ENCODE peak calls at places on chromosome 7, in eight cellular contexts. Y is GM23338, I is K562, S is HCT116, P is endothelial cell of umbilical vein, K is GM12878, R is H1, D is HepG2. C is an unnamed sample.

GRCh38 chr7:44981035-44981706 is 2.4 kb upstream of the MYO1G start:
- DNase-seq in Y (peak), I (no peak), S (no peak), P (no peak), K (no peak), R (no peak), D (no peak), C (no peak)

GRCh38 chr7:98216941-98217622 is 5.8 kb downstream of the BHLHA15 start:
- DNase-seq in Y (no peak), I (no peak), S (no peak), P (no peak), K (no peak), R (no peak), D (no peak), C (no peak)

GRCh38 chr7:133775201-133775600 is 351.9 kb upstream of the LRGUK start:
- DNase-seq in Y (no peak), I (no peak), S (no peak), P (no peak), K (no peak), R (no peak), D (no peak), C (no peak)

GRCh38 chr7:7956531-7957221 is 11.9 kb upstream of the GLCCI1 start:
- DNase-seq in Y (no peak), I (no peak), S (no peak), P (peak), K (no peak), R (no peak), D (no peak), C (no peak)

GRCh38 chr7:41039386-41040315 is 663.2 kb downstream of the INHBA start:
- DNase-seq in Y (no peak), I (no peak), S (no peak), P (no peak), K (no peak), R (peak), D (no peak), C (no peak)

GRCh38 chr7:157538321-157538720 is 201.5 kb downstream of the DNAJB6 start:
- DNase-seq in Y (no peak), I (no peak), S (no peak), P (no peak), K (no peak), R (no peak), D (no peak), C (no peak)

GRCh38 chr7:105521027-105521730 is 892 bp downstream of the PUS7 start:
- DNase-seq in Y (peak), I (peak), S (no peak), P (peak), K (no peak), R (peak), D (peak), C (no peak)

GRCh38 chr7:157806711-157807110 is 469.9 kb downstream of the DNAJB6 start:
- DNase-seq in Y (no peak), I (no peak), S (no peak), P (no peak), K (no peak), R (no peak), D (no peak), C (no peak)

GRCh38 chr7:4866528-4867496 is 5.0 kb upstream of the PAPOLB start:
- DNase-seq in Y (no peak), I (no peak), S (no peak), P (no peak), K (no peak), R (no peak), D (no peak), C (no peak)

GRCh38 chr7:83996879-83997278 is 197.7 kb downstream of the SEMA3A start:
- DNase-seq in Y (no peak), I (no peak), S (no peak), P (no peak), K (no peak), R (no peak), D (no peak), C (no peak)

GRCh38 chr7:149257146-149257545 is 4.8 kb upstream of the ZNF783 start:
- DNase-seq in Y (no peak), I (no peak), S (no peak), P (no peak), K (no peak), R (no peak), D (no peak), C (no peak)

GRCh38 chr7:130369110-130369711 is 11.1 kb upstream of the CPA1 start:
- DNase-seq in Y (no peak), I (no peak), S (no peak), P (peak), K (no peak), R (no peak), D (peak), C (no peak)

GRCh38 chr7:7176421-7177043 is 5.8 kb upstream of the C1GALT1 start:
- DNase-seq in Y (peak), I (peak), S (peak), P (peak), K (no peak), R (no peak), D (peak), C (no peak)

GRCh38 chr7:65307651-65308299 is 65.9 kb upstream of the ZNF92 start:
- DNase-seq in Y (peak), I (peak), S (peak), P (peak), K (peak), R (peak), D (peak), C (peak)

GRCh38 chr7:148084138-148084537 is 506.4 kb upstream of the C7orf33 start:
- DNase-seq in Y (peak), I (peak), S (peak), P (no peak), K (no peak), R (no peak), D (peak), C (peak)

GRCh38 chr7:117401293-117402002 is 25.8 kb downstream of the ASZ1 start:
- DNase-seq in Y (peak), I (peak), S (no peak), P (no peak), K (no peak), R (no peak), D (peak), C (no peak)

GRCh38 chr7:66967029-66967428 is 28.4 kb downstream of the SBDS start:
- DNase-seq in Y (peak), I (no peak), S (no peak), P (no peak), K (no peak), R (no peak), D (no peak), C (no peak)

GRCh38 chr7:101066141-101066857 is 19.0 kb upstream of the TRIM56 start:
- DNase-seq in Y (peak), I (no peak), S (no peak), P (no peak), K (no peak), R (no peak), D (no peak), C (no peak)

GRCh38 chr7:44377681-44378421 is 52.5 kb upstream of the CAMK2B start:
- DNase-seq in Y (no peak), I (no peak), S (no peak), P (no peak), K (peak), R (peak), D (no peak), C (no peak)

GRCh38 chr7:104857458-104858425 is 156.3 kb upstream of the KMT2E start:
- DNase-seq in Y (no peak), I (no peak), S (no peak), P (no peak), K (no peak), R (no peak), D (no peak), C (peak)

GRCh38 chr7:25311346-25311745 is 83.1 kb upstream of the NPVF start:
- DNase-seq in Y (no peak), I (no peak), S (no peak), P (no peak), K (no peak), R (no peak), D (no peak), C (no peak)

GRCh38 chr7:130894146-130895005 is 160.4 kb upstream of the KLF14 start:
- DNase-seq in Y (no peak), I (peak), S (peak), P (peak), K (no peak), R (no peak), D (peak), C (no peak)

GRCh38 chr7:95276114-95276513 is 48.2 kb downstream of the PON1 start:
- DNase-seq in Y (no peak), I (no peak), S (no peak), P (no peak), K (no peak), R (no peak), D (no peak), C (no peak)

GRCh38 chr7:32034052-32034451 is 36.2 kb downstream of the PDE1C start:
- DNase-seq in Y (peak), I (no peak), S (no peak), P (no peak), K (no peak), R (no peak), D (no peak), C (no peak)

GRCh38 chr7:44911911-44912310 is 26.6 kb upstream of the PURB start:
- DNase-seq in Y (no peak), I (peak), S (no peak), P (no peak), K (no peak), R (no peak), D (no peak), C (no peak)

GRCh38 chr7:25179325-25179724 is 49.0 kb downstream of the NPVF start:
- DNase-seq in Y (no peak), I (peak), S (no peak), P (no peak), K (no peak), R (no peak), D (no peak), C (no peak)

GRCh38 chr7:28408974-28409715 is 3.2 kb upstream of the CREB5 start:
- DNase-seq in Y (peak), I (peak), S (peak), P (peak), K (no peak), R (peak), D (peak), C (peak)
- TF ChIP-seq EZH2 in Y (peak), I (no peak), S (no peak), P (no peak), K (no peak), R (no peak), D (peak), C (peak)

GRCh38 chr7:18535811-18536413 is 40.4 kb downstream of the HDAC9 start:
- DNase-seq in Y (peak), I (no peak), S (no peak), P (no peak), K (no peak), R (no peak), D (no peak), C (no peak)
- H3K27ac ChIP-seq in Y (peak), I (no peak), S (no peak), P (no peak), K (no peak), R (no peak), D (no peak), C (peak)

GRCh38 chr7:102272075-102272916 is 14.4 kb upstream of the SH2B2 start:
- DNase-seq in Y (peak), I (peak), S (peak), P (peak), K (no peak), R (peak), D (peak), C (no peak)
- TF ChIP-seq POLR2AphosphoS5 in Y (no peak), I (no peak), S (no peak), P (no peak), K (no peak), R (no peak), D (no peak), C (no peak)

GRCh38 chr7:89602984-89603383 is 551.3 kb upstream of the STEAP1 start:
- DNase-seq in Y (no peak), I (no peak), S (no peak), P (no peak), K (no peak), R (no peak), D (no peak), C (no peak)
- TF ChIP-seq EZH2 in Y (no peak), I (no peak), S (no peak), P (no peak), K (no peak), R (no peak), D (no peak), C (no peak)

GRCh38 chr7:22364910-22365309 is 8.0 kb upstream of the RAPGEF5 start:
- DNase-seq in Y (no peak), I (no peak), S (no peak), P (no peak), K (no peak), R (no peak), D (no peak), C (no peak)
- H3K27ac ChIP-seq in Y (no peak), I (no peak), S (no peak), P (no peak), K (no peak), R (no peak), D (no peak), C (no peak)

GRCh38 chr7:151598045-151598444 is 78.3 kb upstream of the RHEB start:
- DNase-seq in Y (no peak), I (no peak), S (peak), P (no peak), K (no peak), R (no peak), D (peak), C (no peak)
- TF ChIP-seq POLR2AphosphoS5 in Y (no peak), I (no peak), S (no peak), P (no peak), K (no peak), R (no peak), D (no peak), C (no peak)

GRCh38 chr7:19119372-19119771 is 1.9 kb upstream of the TWIST1 start:
- DNase-seq in Y (no peak), I (no peak), S (no peak), P (no peak), K (no peak), R (no peak), D (no peak), C (no peak)

GRCh38 chr7:19122018-19122588 is 4.7 kb upstream of the TWIST1 start:
- DNase-seq in Y (peak), I (no peak), S (peak), P (peak), K (no peak), R (no peak), D (no peak), C (no peak)

GRCh38 chr7:19118896-19119301 is 1.5 kb upstream of the TWIST1 start:
- DNase-seq in Y (peak), I (no peak), S (no peak), P (no peak), K (no peak), R (peak), D (no peak), C (no peak)

GRCh38 chr7:19117870-19118608 is 603 bp upstream of the TWIST1 start:
- DNase-seq in Y (peak), I (no peak), S (no peak), P (no peak), K (no peak), R (peak), D (no peak), C (no peak)

GRCh38 chr7:19119901-19120486 is 2.6 kb upstream of the TWIST1 start:
- DNase-seq in Y (peak), I (no peak), S (no peak), P (no peak), K (no peak), R (no peak), D (no peak), C (no peak)
- TF ChIP-seq EZH2 in Y (peak), I (no peak), S (no peak), P (no peak), K (no peak), R (peak), D (no peak), C (no peak)

DNA sequence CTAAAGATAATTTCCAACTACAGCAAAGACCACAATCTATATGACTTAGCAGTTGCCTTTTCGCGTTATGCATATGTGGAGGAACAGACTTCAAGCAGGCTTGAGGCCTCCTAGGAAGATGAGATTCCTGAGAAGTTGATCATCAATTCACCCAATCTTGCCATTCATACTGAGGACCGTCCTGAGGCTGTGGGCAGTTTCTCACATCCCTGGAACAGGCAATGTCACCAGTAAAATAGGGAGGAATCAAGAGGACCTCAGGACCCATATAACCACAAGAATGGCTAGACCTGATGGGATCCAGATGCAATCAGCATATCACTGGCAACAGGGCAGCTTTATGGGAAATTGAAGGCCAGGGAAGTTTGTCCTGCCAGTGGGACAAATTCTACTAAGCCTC is 17.3 kb downstream of the KDM7A start:
- DNase-seq in Y (no peak), I (no peak), S (no peak), P (no peak), K (no peak), R (no peak), D (no peak), C (no peak)
- H3K27ac ChIP-seq in Y (no peak), I (no peak), S (no peak), P (no peak), K (no peak), R (no peak), D (no peak), C (no peak)

C was measured in SK-N-MC.